ENCODE peak calls at places on chromosomes 7 and 10, in five cellular contexts. X is T-helper 17 cell, V is astrocyte of the spinal cord, S is cardiac muscle cell, J is ACHN. Q is an unnamed sample.

GRCh38 chr7:158856883-158857668 is 718 bp downstream of the DYNC2I1 start:
- DNase-seq in X (no peak), V (no peak), S (no peak), J (peak), Q (no peak)

GRCh38 chr7:140325600-140325999 is 72.7 kb downstream of the SLC37A3 start:
- DNase-seq in X (no peak), V (no peak), S (no peak), J (no peak), Q (no peak)

GRCh38 chr7:24732646-24733413 is 24.4 kb downstream of the GSDME start:
- DNase-seq in X (no peak), V (peak), S (peak), J (peak), Q (peak)

GRCh38 chr7:115511330-115511729 is 519.2 kb downstream of the TFEC start:
- DNase-seq in X (no peak), V (no peak), S (no peak), J (no peak), Q (no peak)

GRCh38 chr10:34433241-34434076 is 381.6 kb downstream of the PARD3 start:
- DNase-seq in X (no peak), V (peak), S (peak), J (no peak), Q (no peak)

GRCh38 chr10:15829495-15829894 is 30.8 kb downstream of the MINDY3 start:
- DNase-seq in X (no peak), V (no peak), S (no peak), J (no peak), Q (no peak)

GRCh38 chr7:108630002-108630401 is 60.3 kb downstream of the DNAJB9 start:
- DNase-seq in X (no peak), V (peak), S (peak), J (no peak), Q (no peak)

GRCh38 chr7:44971991-44972441 is 6.8 kb downstream of the MYO1G start:
- DNase-seq in X (no peak), V (no peak), S (no peak), J (no peak), Q (no peak)

GRCh38 chr7:1847260-1848001 is 177.4 kb downstream of the ELFN1 start:
- DNase-seq in X (no peak), V (no peak), S (no peak), J (no peak), Q (no peak)

GRCh38 chr10:99784731-99785441 is 2.4 kb downstream of the ABCC2 start:
- DNase-seq in X (no peak), V (no peak), S (no peak), J (no peak), Q (no peak)

GRCh38 chr7:82750007-82750406 is 306.4 kb upstream of the CACNA2D1 start:
- DNase-seq in X (no peak), V (no peak), S (no peak), J (no peak), Q (no peak)

GRCh38 chr7:80681272-80681885 is 42.9 kb downstream of the CD36 start:
- DNase-seq in X (no peak), V (peak), S (peak), J (peak), Q (no peak)

GRCh38 chr10:43679509-43679908 is 30.8 kb upstream of the ZNF32 start:
- DNase-seq in X (no peak), V (no peak), S (peak), J (no peak), Q (no peak)

GRCh38 chr7:25665903-25666670 is 437.8 kb upstream of the NPVF start:
- DNase-seq in X (no peak), V (no peak), S (no peak), J (no peak), Q (no peak)

GRCh38 chr10:70557086-70557845 is 45.3 kb downstream of the PRF1 start:
- DNase-seq in X (no peak), V (no peak), S (no peak), J (no peak), Q (no peak)

GRCh38 chr7:51141451-51141971 is 175.1 kb downstream of the COBL start:
- DNase-seq in X (no peak), V (peak), S (peak), J (peak), Q (peak)

GRCh38 chr7:125661-126060 is 66.7 kb upstream of the FAM20C start:
- DNase-seq in X (no peak), V (no peak), S (no peak), J (no peak), Q (no peak)

GRCh38 chr7:139650429-139651100 is 127.1 kb downstream of the CLEC2L start:
- DNase-seq in X (no peak), V (no peak), S (no peak), J (no peak), Q (no peak)

GRCh38 chr10:4006848-4007247 is 221.8 kb upstream of the KLF6 start:
- DNase-seq in X (no peak), V (no peak), S (peak), J (no peak), Q (no peak)

GRCh38 chr7:154794147-154794780 is 208.7 kb downstream of the PAXIP1 start:
- DNase-seq in X (no peak), V (no peak), S (no peak), J (no peak), Q (peak)

GRCh38 chr7:19982841-19983835 is 209.7 kb upstream of the TMEM196 start:
- DNase-seq in X (no peak), V (peak), S (peak), J (peak), Q (peak)

GRCh38 chr10:91597397-91597881 is 35.4 kb downstream of the PPP1R3C start:
- DNase-seq in X (no peak), V (peak), S (peak), J (peak), Q (no peak)

GRCh38 chr7:24318326-24318725 is 34.3 kb downstream of the NPY start:
- DNase-seq in X (no peak), V (no peak), S (no peak), J (peak), Q (no peak)

GRCh38 chr10:36802523-36803153 is 322.8 kb upstream of the ANKRD30A start:
- DNase-seq in X (no peak), V (peak), S (peak), J (no peak), Q (no peak)

GRCh38 chr10:235921-236320 is 100.7 kb downstream of the ZMYND11 start:
- DNase-seq in X (no peak), V (no peak), S (no peak), J (no peak), Q (no peak)

Q was measured in activated CD8-positive, alpha-beta T cell treated with anti-CD3 and anti-CD28 coated beads for 36 hours.